ENCODE peak calls at places on chromosomes 1 and 21, in four cellular contexts. One of them, this sample, is unnamed.

GRCh38 chr1:119554188-119554587 is 47.2 kb downstream of the HSD3B1 start:
- DNase-seq in left ventricle myocardium inferior: no peak
- DNase-seq in vagina: peak; percentile 52
- DNase-seq in lung: peak; percentile 29
- DNase-seq in this sample: no peak

GRCh38 chr1:118948351-118948750 is 39.8 kb downstream of the TBX15 start:
- DNase-seq in left ventricle myocardium inferior: no peak
- DNase-seq in vagina: no peak
- DNase-seq in lung: no peak
- DNase-seq in this sample: no peak

GRCh38 chr1:84758968-84759491 is 68.8 kb upstream of the SSX2IP start:
- DNase-seq in left ventricle myocardium inferior: no peak
- DNase-seq in vagina: no peak
- DNase-seq in lung: no peak
- DNase-seq in this sample: no peak

GRCh38 chr1:202017385-202018225 is 7.2 kb downstream of the ELF3 start:
- DNase-seq in left ventricle myocardium inferior: no peak
- DNase-seq in vagina: no peak
- DNase-seq in lung: peak; percentile 61
- DNase-seq in this sample: no peak

GRCh38 chr1:172537827-172538391 is 5.0 kb downstream of the SUCO start:
- DNase-seq in left ventricle myocardium inferior: no peak
- DNase-seq in vagina: no peak
- DNase-seq in lung: no peak
- DNase-seq in this sample: no peak

GRCh38 chr1:57722285-57722978 is 298.6 kb upstream of the DAB1 start:
- DNase-seq in left ventricle myocardium inferior: no peak
- DNase-seq in vagina: no peak
- DNase-seq in lung: no peak
- DNase-seq in this sample: no peak

GRCh38 chr1:219347843-219348475 is 174.3 kb downstream of the LYPLAL1 start:
- DNase-seq in left ventricle myocardium inferior: peak; percentile 70
- DNase-seq in vagina: no peak
- DNase-seq in lung: peak; percentile 35
- DNase-seq in this sample: no peak

GRCh38 chr21:32867587-32867986 is 96.0 kb upstream of the PAXBP1 start:
- DNase-seq in left ventricle myocardium inferior: no peak
- DNase-seq in vagina: no peak
- DNase-seq in lung: no peak
- DNase-seq in this sample: no peak

GRCh38 chr21:43777953-43778352 is 1.8 kb upstream of the CSTB start:
- DNase-seq in left ventricle myocardium inferior: no peak
- DNase-seq in vagina: no peak
- DNase-seq in lung: no peak
- DNase-seq in this sample: no peak
- H3K4me1 ChIP-seq in left ventricle myocardium inferior: peaks cover 37% of the 10 kb centered on the region
- H3K4me1 ChIP-seq in vagina: peaks cover 21% of the 10 kb centered on the region
- H3K4me1 ChIP-seq in lung: no peaks in the 10 kb centered on the region
- H3K4me1 ChIP-seq in this sample: no peaks in the 10 kb centered on the region

GRCh38 chr1:9537863-9538668 is 1.2 kb upstream of the SLC25A33 start:
- DNase-seq in left ventricle myocardium inferior: no peak
- DNase-seq in vagina: no peak
- DNase-seq in lung: no peak
- DNase-seq in this sample: no peak

GRCh38 chr1:9539165-9539828 is at the start of gene SLC25A33:
- DNase-seq in left ventricle myocardium inferior: peak; percentile 97
- DNase-seq in vagina: peak; percentile 95
- DNase-seq in lung: peak; percentile 97
- DNase-seq in this sample: peak; percentile 89

GRCh38 chr1:9536301-9536700 is 3.0 kb upstream of the SLC25A33 start:
- DNase-seq in left ventricle myocardium inferior: no peak
- DNase-seq in vagina: no peak
- DNase-seq in lung: no peak
- DNase-seq in this sample: no peak

GRCh38 chr1:9538669-9539164 is 548 bp upstream of the SLC25A33 start:
- DNase-seq in left ventricle myocardium inferior: peak; percentile 20
- DNase-seq in vagina: no peak
- DNase-seq in lung: no peak
- DNase-seq in this sample: no peak

DNA sequence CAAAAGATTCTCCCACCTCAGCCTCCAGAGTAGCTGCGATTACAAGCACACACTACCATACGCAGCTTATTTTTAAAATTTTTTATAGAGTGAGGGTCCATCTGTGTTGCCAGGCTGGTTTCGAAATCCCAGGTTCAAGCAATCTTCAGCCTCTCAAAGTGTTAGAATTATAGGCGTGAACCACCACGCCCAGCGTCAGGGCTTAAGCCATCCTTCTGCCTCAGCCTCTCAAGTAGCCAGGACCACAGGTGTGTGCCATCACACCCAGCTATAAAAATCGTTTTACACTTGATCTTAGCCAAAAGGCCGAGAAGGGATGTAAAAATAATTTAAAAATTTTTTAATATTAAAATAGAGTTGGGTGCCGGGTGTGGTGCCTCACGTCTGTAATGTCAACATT is 4.3 kb upstream of the SLC25A33 start:
- DNase-seq in left ventricle myocardium inferior: no peak
- DNase-seq in vagina: no peak
- DNase-seq in lung: no peak
- DNase-seq in this sample: no peak
- TF ChIP-seq CTCF in left ventricle myocardium inferior: no peak
- TF ChIP-seq CTCF in vagina: no peak
- TF ChIP-seq CTCF in lung: no peak
- TF ChIP-seq CTCF in this sample: no peak

GRCh38 chr1:228906461-228906860 is 171.2 kb downstream of the RHOU start:
- DNase-seq in left ventricle myocardium inferior: no peak
- DNase-seq in vagina: no peak
- DNase-seq in lung: no peak
- DNase-seq in this sample: no peak
- H3K27me3 ChIP-seq in left ventricle myocardium inferior: peaks cover 13% of the 10 kb centered on the region
- H3K27me3 ChIP-seq in vagina: no peaks in the 10 kb centered on the region
- H3K27me3 ChIP-seq in lung: no peaks in the 10 kb centered on the region
- H3K27me3 ChIP-seq in this sample: peaks cover 51% of the 10 kb centered on the region

DNA sequence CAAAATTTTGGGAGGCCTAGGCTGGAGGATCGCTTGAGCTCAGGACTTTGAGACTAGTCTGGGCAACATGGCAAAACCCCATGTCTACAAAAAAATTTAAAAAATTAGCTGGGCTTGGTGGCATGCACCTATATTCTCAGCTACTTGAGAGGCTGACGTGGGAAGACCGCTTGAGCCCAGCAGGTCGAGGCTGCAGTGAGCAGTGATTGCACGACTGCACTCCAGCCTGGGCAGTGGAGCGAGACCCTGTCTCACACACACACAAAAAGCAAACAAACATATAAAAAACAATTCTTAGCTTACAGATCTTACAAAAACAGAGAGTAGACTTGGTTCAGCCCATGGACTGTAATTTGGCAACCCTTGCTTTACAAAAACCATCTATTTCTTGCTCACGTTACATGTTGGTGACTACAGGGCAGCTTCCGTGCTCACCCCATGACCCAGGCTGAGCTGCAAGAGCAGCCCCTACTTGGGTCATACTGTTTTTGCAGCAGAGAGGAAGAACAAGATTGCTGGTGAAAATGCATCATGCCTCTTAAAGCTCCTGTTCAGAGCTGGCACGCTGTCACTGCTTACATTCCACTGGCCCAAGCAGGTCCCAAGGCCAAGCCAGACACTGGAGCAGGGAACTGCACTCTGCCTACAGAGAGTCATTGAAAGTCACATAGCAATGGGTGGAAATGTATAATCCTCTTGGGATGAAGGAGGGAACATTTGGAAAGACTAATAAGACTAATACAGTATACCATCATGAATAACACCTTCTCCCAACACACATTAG is 13.4 kb upstream of the ZBTB8A start:
- DNase-seq in left ventricle myocardium inferior: no peak
- DNase-seq in vagina: no peak
- DNase-seq in lung: no peak
- DNase-seq in this sample: no peak
- H3K4me1 ChIP-seq in left ventricle myocardium inferior: peaks cover 1% of the 10 kb centered on the region
- H3K4me1 ChIP-seq in vagina: no peaks in the 10 kb centered on the region
- H3K4me1 ChIP-seq in lung: no peaks in the 10 kb centered on the region
- H3K4me1 ChIP-seq in this sample: no peaks in the 10 kb centered on the region

GRCh38 chr1:65459397-65459768 is 38.9 kb downstream of the LEPR start:
- DNase-seq in left ventricle myocardium inferior: no peak
- DNase-seq in vagina: no peak
- DNase-seq in lung: no peak
- DNase-seq in this sample: peak; percentile 24
- TF ChIP-seq CTCF in left ventricle myocardium inferior: peak; percentile 57
- TF ChIP-seq CTCF in vagina: no peak
- TF ChIP-seq CTCF in lung: no peak
- TF ChIP-seq CTCF in this sample: peak; percentile 76

DNA sequence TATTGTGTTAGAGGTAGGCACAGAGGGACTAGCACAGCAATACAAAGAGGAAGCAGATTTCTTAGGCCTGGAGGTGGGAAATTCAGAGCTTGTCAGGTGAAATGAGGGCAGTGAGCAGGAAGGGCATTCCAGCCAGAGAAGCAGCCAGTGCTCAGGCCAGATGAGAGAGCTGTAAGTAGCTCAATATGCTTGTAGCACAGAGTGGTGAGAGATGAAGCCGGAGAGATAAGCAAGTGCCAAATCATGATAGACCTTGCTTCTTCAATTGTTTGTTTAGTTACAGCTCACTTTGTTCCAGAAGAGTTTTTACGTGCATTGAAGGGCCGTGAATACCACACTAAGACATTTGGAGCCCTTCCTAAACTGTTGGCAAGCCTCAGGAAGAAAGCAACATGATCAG is 42.0 kb upstream of the ADAMTS1 start:
- DNase-seq in left ventricle myocardium inferior: no peak
- DNase-seq in vagina: no peak
- DNase-seq in lung: no peak
- DNase-seq in this sample: no peak
- H3K27me3 ChIP-seq in left ventricle myocardium inferior: no peaks in the 10 kb centered on the region
- H3K27me3 ChIP-seq in vagina: no peaks in the 10 kb centered on the region
- H3K27me3 ChIP-seq in lung: no peaks in the 10 kb centered on the region
- H3K27me3 ChIP-seq in this sample: no peaks in the 10 kb centered on the region

GRCh38 chr1:25566186-25566729 is 22.9 kb downstream of the LDLRAP1 start:
- DNase-seq in left ventricle myocardium inferior: no peak
- DNase-seq in vagina: no peak
- DNase-seq in lung: no peak
- DNase-seq in this sample: no peak
- H3K4me1 ChIP-seq in left ventricle myocardium inferior: peaks cover 54% of the 10 kb centered on the region
- H3K4me1 ChIP-seq in vagina: peaks cover 69% of the 10 kb centered on the region
- H3K4me1 ChIP-seq in lung: no peaks in the 10 kb centered on the region
- H3K4me1 ChIP-seq in this sample: peaks cover 33% of the 10 kb centered on the region

DNA sequence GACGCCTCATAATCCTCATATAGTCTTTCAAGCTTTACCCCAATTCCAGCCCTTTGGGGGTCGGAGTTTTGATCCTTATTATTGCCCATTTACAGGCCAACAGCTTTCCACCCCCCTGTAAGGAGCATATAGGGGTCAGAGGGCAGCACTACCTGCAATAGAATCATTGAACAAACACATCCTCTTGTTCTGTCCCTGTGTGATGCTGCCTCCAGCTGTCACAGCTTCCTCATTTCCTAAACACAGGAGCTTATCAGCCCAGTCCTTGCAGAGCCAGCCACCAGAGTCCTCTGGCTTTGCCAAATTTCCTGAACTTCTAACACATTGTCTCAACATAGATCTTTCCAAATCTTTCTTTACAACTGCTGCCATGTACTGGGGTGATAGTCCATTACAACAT is 32.8 kb upstream of the PTBP2 start:
- DNase-seq in left ventricle myocardium inferior: no peak
- DNase-seq in vagina: no peak
- DNase-seq in lung: no peak
- DNase-seq in this sample: no peak
- TF ChIP-seq CTCF in left ventricle myocardium inferior: no peak
- TF ChIP-seq CTCF in vagina: no peak
- TF ChIP-seq CTCF in lung: no peak
- TF ChIP-seq CTCF in this sample: no peak

GRCh38 chr1:235644693-235645305 is 4.8 kb downstream of the GNG4 start:
- DNase-seq in left ventricle myocardium inferior: no peak
- DNase-seq in vagina: no peak
- DNase-seq in lung: no peak
- DNase-seq in this sample: no peak

GRCh38 chr1:235642943-235643371 is 6.6 kb downstream of the GNG4 start:
- DNase-seq in left ventricle myocardium inferior: no peak
- DNase-seq in vagina: no peak
- DNase-seq in lung: no peak
- DNase-seq in this sample: no peak

GRCh38 chr1:235642021-235642942 is 7.3 kb downstream of the GNG4 start:
- DNase-seq in left ventricle myocardium inferior: no peak
- DNase-seq in vagina: peak; percentile 42
- DNase-seq in lung: no peak
- DNase-seq in this sample: peak; percentile 62

GRCh38 chr1:235646463-235646862 is 3.1 kb downstream of the GNG4 start:
- DNase-seq in left ventricle myocardium inferior: no peak
- DNase-seq in vagina: no peak
- DNase-seq in lung: no peak
- DNase-seq in this sample: no peak

DNA sequence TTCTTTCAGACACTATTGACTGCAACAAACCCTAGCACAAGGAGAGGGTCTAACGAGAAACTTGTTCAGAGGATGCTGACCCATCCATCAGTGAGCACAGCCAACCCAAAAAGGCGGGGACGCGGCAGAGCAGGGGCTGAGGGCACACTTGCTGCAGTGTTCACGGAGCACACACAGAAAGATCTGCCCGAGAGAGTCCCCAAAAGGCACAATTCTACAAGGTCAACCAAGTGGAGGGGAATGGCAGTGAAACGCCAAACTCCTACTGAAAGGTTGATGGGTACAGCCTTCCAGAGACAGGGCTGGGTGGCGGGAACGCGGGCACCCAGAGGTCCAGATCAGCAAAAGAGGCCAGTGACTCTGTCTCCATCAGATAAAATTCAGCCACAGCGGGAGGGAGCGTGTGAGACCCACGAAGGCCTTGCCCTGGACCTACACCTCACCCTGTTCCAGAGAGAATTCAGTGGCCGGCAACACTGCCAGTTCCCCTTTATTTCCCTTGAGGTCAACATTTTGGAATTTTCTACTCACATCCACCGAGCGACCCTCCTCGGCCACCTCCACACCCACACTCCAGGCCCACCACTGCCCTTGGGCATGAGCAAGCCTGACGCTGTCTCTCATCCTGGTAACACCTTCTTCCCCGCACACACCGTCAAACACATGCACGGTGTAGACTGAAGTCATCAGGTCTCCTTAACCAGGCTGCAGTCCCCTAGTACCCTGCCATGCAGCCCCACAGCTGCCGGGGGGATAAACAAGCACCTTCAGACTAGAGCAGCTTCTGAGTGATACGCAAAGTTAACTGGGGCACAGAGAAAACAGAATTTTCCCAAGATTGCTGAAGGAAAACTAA is 5.5 kb downstream of the GNG4 start:
- DNase-seq in left ventricle myocardium inferior: no peak
- DNase-seq in vagina: no peak
- DNase-seq in lung: no peak
- DNase-seq in this sample: no peak
- H3K27me3 ChIP-seq in left ventricle myocardium inferior: peaks cover 93% of the 10 kb centered on the region
- H3K27me3 ChIP-seq in vagina: no peaks in the 10 kb centered on the region
- H3K27me3 ChIP-seq in lung: peaks cover 7% of the 10 kb centered on the region
- H3K27me3 ChIP-seq in this sample: peaks cover 55% of the 10 kb centered on the region

This sample was measured in foreskin keratinocyte.